ENCODE peak calls at places on chromosomes 16 and 17, in six cellular contexts. Y is tibial nerve, R is AG10803, J is lower leg skin, G is GM12878, B is omental fat pad. F is an unnamed sample.

GRCh38 chr17:47615766-47616424 is 33.8 kb upstream of the KPNB1 start:
- DNase-seq in Y (no peak), R (peak), J (no peak), G (peak), B (no peak), F (no peak)

GRCh38 chr17:7224110-7224509 is 4.4 kb downstream of the ACADVL start:
- DNase-seq in Y (no peak), R (no peak), J (no peak), G (no peak), B (no peak), F (no peak)

GRCh38 chr16:31107465-31107867 is 720 bp upstream of the BCKDK start:
- DNase-seq in Y (no peak), R (no peak), J (no peak), G (peak), B (no peak), F (no peak)

GRCh38 chr16:26642047-26642664 is 424.6 kb upstream of the C16orf82 start:
- DNase-seq in Y (no peak), R (no peak), J (no peak), G (no peak), B (no peak), F (no peak)

GRCh38 chr17:8159459-8160223 is 3.1 kb downstream of the VAMP2 start:
- DNase-seq in Y (no peak), R (no peak), J (no peak), G (no peak), B (no peak), F (no peak)

GRCh38 chr17:71631483-71631882 is 489.3 kb upstream of the SOX9 start:
- DNase-seq in Y (no peak), R (peak), J (no peak), G (no peak), B (no peak), F (no peak)

GRCh38 chr17:47956818-47957590 is 679 bp downstream of the PRR15L start:
- DNase-seq in Y (no peak), R (no peak), J (no peak), G (no peak), B (no peak), F (no peak)

GRCh38 chr17:46152423-46152822 is 40.8 kb downstream of the KANSL1 start:
- DNase-seq in Y (no peak), R (no peak), J (no peak), G (peak), B (no peak), F (no peak)

GRCh38 chr17:58402679-58403078 is 14.7 kb downstream of the RNF43 start:
- DNase-seq in Y (no peak), R (peak), J (no peak), G (no peak), B (no peak), F (no peak)

GRCh38 chr16:86836503-86837125 is 258.3 kb downstream of the FOXL1 start:
- DNase-seq in Y (no peak), R (peak), J (no peak), G (no peak), B (no peak), F (no peak)

GRCh38 chr17:27585153-27585681 is 45.8 kb upstream of the LGALS9 start:
- DNase-seq in Y (no peak), R (no peak), J (no peak), G (no peak), B (no peak), F (no peak)

GRCh38 chr16:11916524-11917285 is 949 bp upstream of the GSPT1 start:
- DNase-seq in Y (no peak), R (peak), J (no peak), G (no peak), B (no peak), F (peak)

GRCh38 chr17:17420561-17421269 is 56.1 kb upstream of the MED9 start:
- DNase-seq in Y (peak), R (peak), J (peak), G (no peak), B (no peak), F (no peak)

GRCh38 chr17:35889818-35890773 is 9.9 kb upstream of the CCL5 start:
- DNase-seq in Y (no peak), R (peak), J (no peak), G (no peak), B (peak), F (peak)

GRCh38 chr17:12406623-12407228 is 259.0 kb upstream of the MYOCD start:
- DNase-seq in Y (no peak), R (peak), J (no peak), G (no peak), B (no peak), F (no peak)

GRCh38 chr17:44940321-44940720 is 7.3 kb downstream of the KIF18B start:
- DNase-seq in Y (no peak), R (peak), J (no peak), G (no peak), B (no peak), F (no peak)

GRCh38 chr16:83330251-83330650 is 477.5 kb upstream of the HSBP1 start:
- DNase-seq in Y (no peak), R (no peak), J (no peak), G (no peak), B (no peak), F (no peak)

GRCh38 chr17:6505425-6506142 is 50.8 kb downstream of the PITPNM3 start:
- DNase-seq in Y (no peak), R (peak), J (peak), G (no peak), B (no peak), F (no peak)

GRCh38 chr17:31834448-31834847 is 24.6 kb downstream of the COPRS start:
- DNase-seq in Y (no peak), R (no peak), J (no peak), G (peak), B (no peak), F (no peak)

GRCh38 chr17:62627904-62628603 is 584 bp downstream of the MRC2 start:
- DNase-seq in Y (no peak), R (peak), J (peak), G (no peak), B (no peak), F (peak)

GRCh38 chr17:79991924-79992656 is 43.6 kb downstream of the TBC1D16 start:
- DNase-seq in Y (no peak), R (no peak), J (no peak), G (no peak), B (no peak), F (peak)

GRCh38 chr17:57466042-57466471 is 209.7 kb downstream of the MSI2 start:
- DNase-seq in Y (no peak), R (no peak), J (no peak), G (no peak), B (no peak), F (no peak)

GRCh38 chr16:52383640-52384292 is 163.2 kb downstream of the TOX3 start:
- DNase-seq in Y (no peak), R (no peak), J (no peak), G (no peak), B (no peak), F (peak)

GRCh38 chr17:4161179-4161559 is 18.2 kb downstream of the CYB5D2 start:
- DNase-seq in Y (peak), R (peak), J (no peak), G (no peak), B (no peak), F (peak)

GRCh38 chr16:67438098-67438791 is 7.3 kb downstream of the HSD11B2 start:
- DNase-seq in Y (no peak), R (no peak), J (no peak), G (no peak), B (no peak), F (no peak)

GRCh38 chr17:48470388-48471034 is 40.5 kb upstream of the SKAP1 start:
- DNase-seq in Y (no peak), R (peak), J (no peak), G (no peak), B (no peak), F (no peak)

GRCh38 chr17:45719335-45720071 is 64.6 kb upstream of the CRHR1 start:
- DNase-seq in Y (no peak), R (peak), J (peak), G (no peak), B (no peak), F (peak)

GRCh38 chr16:74570412-74571301 is 36.3 kb downstream of the GLG1 start:
- DNase-seq in Y (no peak), R (no peak), J (no peak), G (no peak), B (no peak), F (peak)

GRCh38 chr16:11575223-11575589 is 11.5 kb downstream of the LITAF start:
- DNase-seq in Y (no peak), R (no peak), J (no peak), G (no peak), B (no peak), F (no peak)

GRCh38 chr17:39360537-39360936 is 40.9 kb downstream of the FBXL20 start:
- DNase-seq in Y (no peak), R (no peak), J (no peak), G (no peak), B (no peak), F (no peak)

GRCh38 chr17:39529455-39529854 is 68.2 kb downstream of the CDK12 start:
- DNase-seq in Y (no peak), R (no peak), J (no peak), G (no peak), B (no peak), F (no peak)

GRCh38 chr16:77220427-77220826 is 21.2 kb downstream of the SYCE1L start:
- DNase-seq in Y (no peak), R (no peak), J (peak), G (peak), B (no peak), F (no peak)

GRCh38 chr17:80374039-80374731 is 40.8 kb upstream of the ENDOV start:
- DNase-seq in Y (no peak), R (no peak), J (no peak), G (no peak), B (no peak), F (no peak)

GRCh38 chr17:13002761-13003453 is 14.9 kb downstream of the ELAC2 start:
- DNase-seq in Y (peak), R (peak), J (peak), G (no peak), B (peak), F (peak)

GRCh38 chr17:56779306-56779705 is 54.4 kb downstream of the C17orf67 start:
- DNase-seq in Y (no peak), R (no peak), J (peak), G (no peak), B (no peak), F (no peak)

GRCh38 chr17:16328997-16329396 is 24.3 kb downstream of the CENPV start:
- DNase-seq in Y (no peak), R (no peak), J (no peak), G (no peak), B (no peak), F (peak)

GRCh38 chr16:4371481-4372314 is at the start of gene VASN:
- DNase-seq in Y (peak), R (peak), J (peak), G (no peak), B (peak), F (peak)

GRCh38 chr17:17144061-17144460 is 62.1 kb downstream of the PLD6 start:
- DNase-seq in Y (no peak), R (no peak), J (no peak), G (no peak), B (no peak), F (no peak)

DNA sequence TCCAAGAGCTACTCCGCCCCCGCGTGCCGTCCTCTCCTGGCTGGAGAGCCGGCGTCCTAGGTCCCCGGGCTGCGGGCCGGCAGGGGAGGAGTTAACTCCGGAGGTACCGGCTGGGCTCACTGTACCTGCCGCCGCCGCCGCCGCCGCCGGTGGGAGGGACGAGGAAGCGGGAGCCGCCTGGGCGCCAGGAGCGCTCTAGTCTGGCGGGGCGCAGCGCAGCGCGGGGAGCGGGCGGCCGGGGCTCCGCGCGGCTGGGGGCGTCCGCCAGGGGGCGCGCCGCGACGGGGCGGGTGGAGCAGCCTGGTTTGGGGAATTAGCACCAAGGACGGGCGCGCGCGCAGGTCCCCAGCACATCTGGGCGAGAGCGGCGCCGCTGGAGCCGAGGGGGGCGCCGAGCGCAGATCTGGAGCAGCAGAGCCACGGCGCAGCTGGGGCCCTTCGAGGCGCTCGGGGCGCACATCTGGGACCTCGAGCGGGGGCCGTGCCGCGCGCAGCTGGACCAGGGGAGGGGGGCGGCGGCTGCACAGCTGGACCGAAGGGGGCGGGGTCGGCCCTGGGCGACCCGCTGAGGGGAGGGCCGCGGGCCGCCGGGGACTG is at the start of gene NXPH3:
- DNase-seq in Y (no peak), R (peak), J (peak), G (no peak), B (no peak), F (peak)
- TF ChIP-seq CTCF in Y (peak), R (no peak), J (no peak), G (peak), B (no peak), F (peak)

GRCh38 chr17:42775534-42776098 is 2.4 kb downstream of the VPS25 start:
- DNase-seq in Y (no peak), R (no peak), J (no peak), G (no peak), B (no peak), F (no peak)
- TF ChIP-seq CTCF in Y (no peak), R (no peak), J (no peak), G (no peak), B (no peak), F (no peak)

DNA sequence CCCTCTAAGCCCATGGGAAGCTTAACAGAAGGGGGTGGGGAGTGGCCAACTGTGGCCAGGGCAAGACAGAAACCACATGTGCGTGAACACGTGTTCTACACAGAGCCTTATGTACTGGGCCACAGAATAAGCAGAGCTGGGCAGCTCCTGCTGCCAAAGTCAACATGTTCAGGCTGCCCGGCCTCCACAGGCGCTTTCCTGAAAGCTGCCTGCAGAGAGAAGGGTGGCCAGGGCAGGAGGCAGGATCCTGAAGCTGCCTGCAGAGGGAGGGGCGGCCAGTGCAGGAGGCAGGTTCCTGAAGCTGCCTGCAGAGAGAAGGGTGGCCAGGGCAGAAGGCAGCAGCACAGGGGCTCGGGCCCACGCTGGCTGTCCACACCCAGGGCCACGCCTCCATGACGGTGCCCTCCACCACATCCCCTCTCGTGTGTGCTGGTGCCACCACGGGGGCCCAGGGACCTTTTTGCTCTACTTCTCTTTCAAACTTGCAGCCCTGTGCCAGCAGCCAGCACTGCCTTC is 79.5 kb downstream of the ANKRD11 start:
- DNase-seq in Y (peak), R (peak), J (no peak), G (no peak), B (no peak), F (peak)
- TF ChIP-seq CTCF in Y (no peak), R (peak), J (no peak), G (no peak), B (no peak), F (no peak)

GRCh38 chr17:20948984-20949777 is 93.6 kb downstream of the USP22 start:
- DNase-seq in Y (no peak), R (no peak), J (no peak), G (no peak), B (no peak), F (no peak)

GRCh38 chr17:20941872-20942271 is 100.9 kb downstream of the USP22 start:
- DNase-seq in Y (no peak), R (no peak), J (no peak), G (no peak), B (no peak), F (no peak)

DNA sequence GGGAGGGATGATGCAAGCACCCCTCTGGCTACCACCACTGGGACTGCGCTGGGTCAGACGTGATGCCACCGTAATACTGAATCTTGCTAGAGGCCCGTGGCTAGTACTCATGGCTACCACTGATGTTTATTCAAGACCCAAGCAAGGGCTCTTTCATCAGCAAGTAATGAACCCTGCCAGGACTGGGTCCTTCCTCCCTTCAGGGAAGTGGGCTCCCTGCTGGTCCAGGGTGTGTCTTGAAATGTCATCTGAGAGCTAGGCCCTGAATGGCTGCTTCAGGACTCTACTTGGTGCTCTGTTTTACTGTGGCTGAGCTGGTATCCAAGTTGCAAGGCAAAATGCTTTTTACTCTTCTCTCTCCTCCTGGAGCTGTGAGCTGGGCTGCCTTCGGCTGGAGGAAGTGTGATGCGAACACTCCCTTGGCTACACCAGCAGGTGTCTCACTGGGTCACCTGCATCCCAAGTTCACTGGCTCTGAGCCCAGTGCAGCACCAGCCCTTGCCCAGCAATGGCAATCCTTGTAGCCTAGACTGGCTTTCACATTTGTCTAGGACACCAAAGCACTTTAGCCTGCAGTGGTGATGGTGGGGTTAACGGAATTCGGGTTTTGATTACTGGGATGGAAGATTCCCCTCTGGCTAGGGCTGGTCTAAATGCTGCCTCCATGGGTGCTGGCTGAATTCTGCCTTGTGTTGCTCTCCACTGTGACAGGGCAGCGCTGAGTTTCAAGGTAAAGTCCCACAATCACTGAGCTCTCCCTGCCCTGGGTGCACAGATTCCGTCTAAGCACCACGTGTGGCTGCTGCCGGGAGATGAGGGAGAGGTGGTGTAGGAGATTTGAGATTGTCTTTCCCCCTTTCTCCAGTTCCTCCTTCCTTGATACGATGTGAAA is 98.6 kb downstream of the USP22 start:
- DNase-seq in Y (no peak), R (no peak), J (no peak), G (no peak), B (no peak), F (peak)
- TF ChIP-seq CTCF in Y (no peak), R (no peak), J (no peak), G (peak), B (no peak), F (peak)

DNA sequence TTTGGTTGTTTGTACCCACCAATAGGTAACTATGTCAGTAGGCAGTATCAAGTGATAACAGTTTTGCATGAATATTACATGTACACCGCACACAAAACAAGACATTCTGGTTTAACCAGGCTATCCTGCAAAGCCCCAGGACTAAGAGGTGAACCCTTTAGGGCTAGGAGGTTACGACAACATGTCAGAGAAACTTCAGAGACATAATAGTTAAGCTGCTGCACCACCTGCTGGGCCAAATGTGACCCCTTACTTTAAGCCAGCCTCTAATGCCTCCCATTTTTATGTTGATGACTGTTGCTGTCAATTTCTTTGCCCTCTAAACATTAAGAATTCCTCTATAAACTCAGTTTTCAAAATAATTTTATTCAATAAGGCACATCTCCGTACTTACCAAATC is 15.4 kb downstream of the SRP68 start:
- DNase-seq in Y (no peak), R (no peak), J (no peak), G (no peak), B (no peak), F (no peak)
- TF ChIP-seq CTCF in Y (no peak), R (no peak), J (no peak), G (no peak), B (no peak), F (no peak)

GRCh38 chr16:58256108-58256507 is 38.7 kb downstream of the PRSS54 start:
- DNase-seq in Y (no peak), R (no peak), J (no peak), G (no peak), B (no peak), F (no peak)

GRCh38 chr16:58258326-58258725 is 36.5 kb downstream of the PRSS54 start:
- DNase-seq in Y (no peak), R (no peak), J (no peak), G (no peak), B (no peak), F (no peak)

GRCh38 chr16:58249780-58250478 is 44.9 kb downstream of the PRSS54 start:
- DNase-seq in Y (peak), R (peak), J (peak), G (peak), B (peak), F (peak)

GRCh38 chr16:58249388-58249779 is 45.4 kb downstream of the PRSS54 start:
- DNase-seq in Y (no peak), R (no peak), J (no peak), G (no peak), B (no peak), F (no peak)

GRCh38 chr16:58252716-58253115 is 42.1 kb downstream of the PRSS54 start:
- DNase-seq in Y (no peak), R (no peak), J (no peak), G (no peak), B (no peak), F (no peak)
- TF ChIP-seq CTCF in Y (no peak), R (no peak), J (no peak), G (no peak), B (no peak), F (no peak)

GRCh38 chr16:48125888-48126287 is 29.9 kb downstream of the ABCC12 start:
- DNase-seq in Y (no peak), R (no peak), J (no peak), G (no peak), B (no peak), F (no peak)
- TF ChIP-seq CTCF in Y (no peak), R (no peak), J (no peak), G (no peak), B (no peak), F (no peak)

F was measured in Calu3.